ENCODE peak calls at places on chromosome 6, in four cellular contexts. M is IMR-90, U is epithelial cell of esophagus, S is activated gamma-delta T cell treated with Interleukin-2 at 50 U/mL for 16 hours. T is an unnamed sample.

GRCh38 chr6:155377061-155377460 is 62.8 kb upstream of the TFB1M start:
- DNase-seq in S (no peak), M (peak), U (peak), T (no peak)

GRCh38 chr6:29746846-29747687 is 23.8 kb downstream of the HLA-F start:
- DNase-seq in M (no peak), S (no peak), U (peak), T (no peak)

GRCh38 chr6:44972710-44973109 is 355.4 kb upstream of the RUNX2 start:
- DNase-seq in S (no peak), M (no peak), U (no peak), T (no peak)

GRCh38 chr6:127547909-127548649 is 28.9 kb upstream of the C6orf58 start:
- DNase-seq in U (peak), S (no peak), M (peak), T (no peak)

GRCh38 chr6:148240463-148240845 is 102.2 kb upstream of the SASH1 start:
- DNase-seq in M (peak), S (no peak), U (no peak), T (no peak)

GRCh38 chr6:119028106-119028505 is 50.4 kb downstream of the FAM184A start:
- DNase-seq in M (no peak), U (no peak), S (no peak), T (no peak)

GRCh38 chr6:164069352-164070022 is 655.0 kb downstream of the QKI start:
- DNase-seq in S (no peak), M (no peak), U (no peak), T (no peak)

GRCh38 chr6:150038202-150038830 is 13.0 kb upstream of the RAET1L start:
- DNase-seq in U (peak), M (no peak), S (no peak), T (no peak)

GRCh38 chr6:151374024-151374423 is 17.3 kb downstream of the ZBTB2 start:
- DNase-seq in S (no peak), U (peak), M (no peak), T (no peak)

GRCh38 chr6:163751032-163751525 is 336.6 kb downstream of the QKI start:
- DNase-seq in U (peak), M (no peak), S (no peak), T (peak)

GRCh38 chr6:131013495-131013894 is 49.5 kb downstream of the EPB41L2 start:
- DNase-seq in U (no peak), M (peak), S (no peak), T (no peak)

GRCh38 chr6:147651249-147652063 is 143.0 kb downstream of the SAMD5 start:
- DNase-seq in M (peak), U (peak), S (no peak), T (no peak)

GRCh38 chr6:42347456-42347855 is 104.3 kb downstream of the TRERF1 start:
- DNase-seq in S (no peak), M (no peak), U (no peak), T (no peak)

GRCh38 chr6:7561153-7561964 is 19.9 kb downstream of the DSP start:
- DNase-seq in S (no peak), U (peak), M (peak), T (no peak)

GRCh38 chr6:125201961-125202729 is 48.6 kb downstream of the TPD52L1 start:
- DNase-seq in M (peak), S (no peak), U (peak), T (no peak)

GRCh38 chr6:33723576-33724085 is 12.1 kb upstream of the UQCC2 start:
- DNase-seq in S (no peak), U (no peak), M (no peak), T (no peak)

GRCh38 chr6:37696220-37696840 is 1.4 kb downstream of the MDGA1 start:
- DNase-seq in S (peak), U (peak), M (peak), T (peak)

T was measured in effector memory CD8-positive, alpha-beta T cell.